ENCODE peak calls at places on chromosomes 4 and X, in four cellular contexts. W is GM13977, R is GM03348, P is M059J. Z is an unnamed sample.

GRCh38 chr4:14827111-14827510 is 175.2 kb upstream of the CPEB2 start:
- DNase-seq in W (no peak), R (no peak), P (peak), Z (no peak)

GRCh38 chrX:38991656-38992558 is 190.6 kb downstream of the MID1IP1 start:
- DNase-seq in W (no peak), R (no peak), P (no peak), Z (no peak)

GRCh38 chr4:18185491-18185890 is 163.9 kb upstream of the LCORL start:
- DNase-seq in W (no peak), R (no peak), P (no peak), Z (no peak)

GRCh38 chrX:154096140-154097002 is 1.1 kb downstream of the MECP2 start:
- DNase-seq in W (peak), R (peak), P (peak), Z (no peak)

GRCh38 chrX:99603076-99603814 is 806.8 kb downstream of the PCDH19 start:
- DNase-seq in W (no peak), R (no peak), P (no peak), Z (no peak)

GRCh38 chrX:154840856-154841255 is 6.4 kb upstream of the SMIM9 start:
- DNase-seq in W (peak), R (peak), P (peak), Z (no peak)

GRCh38 chrX:55135171-55135570 is 46.4 kb downstream of the PAGE2 start:
- DNase-seq in W (no peak), R (peak), P (peak), Z (no peak)

GRCh38 chr4:125714845-125715244 is 400.1 kb downstream of the FAT4 start:
- DNase-seq in W (no peak), R (peak), P (no peak), Z (no peak)

GRCh38 chrX:87664381-87664780 is 146.8 kb downstream of the KLHL4 start:
- DNase-seq in W (peak), R (no peak), P (peak), Z (no peak)

GRCh38 chr4:184382189-184382846 is 92.0 kb downstream of the IRF2 start:
- DNase-seq in W (peak), R (no peak), P (no peak), Z (no peak)

GRCh38 chr4:118776166-118776954 is 59.6 kb downstream of the SEC24D start:
- DNase-seq in W (no peak), R (no peak), P (peak), Z (no peak)

GRCh38 chr4:1210971-1211370 is 38.0 kb downstream of the CTBP1 start:
- DNase-seq in W (no peak), R (no peak), P (no peak), Z (no peak)